ENCODE peak calls at places on chromosomes 13 and 19, in seven cellular contexts. J is heart right ventricle, Z is AG04450, A is heart left ventricle, E is dorsolateral prefrontal cortex, R is AG09319, O is A673. P is an unnamed sample.

GRCh38 chr19:1211494-1212234 is 6.1 kb downstream of the STK11 start:
- DNase-seq in J (no peak), Z (no peak), A (peak; percentile 40), E (peak; percentile 56), R (no peak), O (peak; percentile 90), P (peak; percentile 80)

GRCh38 chr19:28495046-28495445 is 717.9 kb downstream of the UQCRFS1 start:
- DNase-seq in J (no peak), Z (no peak), A (no peak), E (no peak), R (no peak), O (no peak), P (no peak)

GRCh38 chr13:63700366-63700765 is 2284.7 kb upstream of the PCDH20 start:
- DNase-seq in J (no peak), Z (no peak), A (no peak), E (no peak), R (no peak), O (no peak), P (no peak)

GRCh38 chr19:50994129-50994528 is 7.3 kb downstream of the KLK8 start:
- DNase-seq in J (no peak), Z (no peak), A (no peak), E (no peak), R (no peak), O (peak; percentile 21), P (no peak)

GRCh38 chr19:17092696-17093095 is 17.1 kb downstream of the MYO9B start:
- DNase-seq in J (no peak), Z (no peak), A (no peak), E (no peak), R (no peak), O (no peak), P (no peak)

GRCh38 chr13:46496086-46496485 is 56.9 kb upstream of the LRCH1 start:
- DNase-seq in J (no peak), Z (no peak), A (no peak), E (no peak), R (no peak), O (no peak), P (no peak)

GRCh38 chr13:105329359-105329758 is 1206.1 kb downstream of the EFNB2 start:
- DNase-seq in J (no peak), Z (no peak), A (no peak), E (no peak), R (no peak), O (no peak), P (no peak)

GRCh38 chr13:93700115-93700514 is 473.5 kb downstream of the GPC6 start:
- DNase-seq in J (no peak), Z (no peak), A (no peak), E (no peak), R (no peak), O (no peak), P (no peak)

GRCh38 chr13:101452519-101453485 is at the start of gene ITGBL1:
- DNase-seq in J (peak; percentile 27), Z (no peak), A (no peak), E (no peak), R (no peak), O (peak; percentile 27), P (peak; percentile 88)

GRCh38 chr19:927044-927706 is 1.3 kb downstream of the ARID3A start:
- DNase-seq in J (peak; percentile 71), Z (no peak), A (peak; percentile 75), E (no peak), R (no peak), O (no peak), P (no peak)

GRCh38 chr13:73691891-73692290 is 442.3 kb downstream of the KLF12 start:
- DNase-seq in J (no peak), Z (no peak), A (no peak), E (no peak), R (no peak), O (no peak), P (no peak)

GRCh38 chr19:29836409-29836825 is 24.6 kb downstream of the CCNE1 start:
- DNase-seq in J (no peak), Z (no peak), A (no peak), E (no peak), R (no peak), O (no peak), P (no peak)

GRCh38 chr13:99819962-99820361 is 151.6 kb downstream of the ZIC5 start:
- DNase-seq in J (no peak), Z (no peak), A (no peak), E (no peak), R (no peak), O (no peak), P (no peak)

GRCh38 chr19:38142176-38143035 is 81.6 kb downstream of the DPF1 start:
- DNase-seq in J (peak; percentile 64), Z (no peak), A (peak; percentile 63), E (peak; percentile 83), R (no peak), O (peak; percentile 76), P (no peak)

GRCh38 chr19:57578487-57579205 is at the start of gene ZNF416:
- DNase-seq in J (peak; percentile 95), Z (peak; percentile 97), A (peak; percentile 98), E (peak; percentile 99), R (peak; percentile 91), O (peak; percentile 99), P (peak; percentile 97)

GRCh38 chr13:112346173-112346898 is 29.8 kb upstream of the SPACA7 start:
- DNase-seq in J (no peak), Z (no peak), A (no peak), E (no peak), R (no peak), O (peak; percentile 79), P (no peak)

GRCh38 chr19:43609872-43610271 is 2.0 kb upstream of the SRRM5 start:
- DNase-seq in J (no peak), Z (no peak), A (no peak), E (no peak), R (no peak), O (no peak), P (no peak)

GRCh38 chr13:98570929-98571372 is 6.0 kb downstream of the STK24 start:
- DNase-seq in J (no peak), Z (no peak), A (no peak), E (no peak), R (no peak), O (no peak), P (no peak)

GRCh38 chr19:31018951-31019350 is 330.3 kb downstream of the TSHZ3 start:
- DNase-seq in J (no peak), Z (no peak), A (no peak), E (no peak), R (no peak), O (no peak), P (no peak)

GRCh38 chr19:54317965-54318240 is 4.9 kb upstream of the LILRA5 start:
- DNase-seq in J (no peak), Z (no peak), A (no peak), E (no peak), R (no peak), O (no peak), P (no peak)

GRCh38 chr19:56108447-56109195 is 12.5 kb downstream of the ZNF787 start:
- DNase-seq in J (peak; percentile 61), Z (no peak), A (no peak), E (no peak), R (no peak), O (no peak), P (no peak)

GRCh38 chr13:60584976-60585375 is 188.0 kb downstream of the TDRD3 start:
- DNase-seq in J (peak; percentile 11), Z (no peak), A (no peak), E (peak; percentile 46), R (no peak), O (no peak), P (no peak)

GRCh38 chr13:60577761-60578160 is 180.7 kb downstream of the TDRD3 start:
- DNase-seq in J (no peak), Z (no peak), A (no peak), E (no peak), R (no peak), O (no peak), P (no peak)

GRCh38 chr13:60583911-60584753 is 187.1 kb downstream of the TDRD3 start:
- DNase-seq in J (no peak), Z (peak; percentile 29), A (no peak), E (no peak), R (peak; percentile 59), O (peak; percentile 93), P (no peak)

GRCh38 chr13:60583196-60583908 is 186.3 kb downstream of the TDRD3 start:
- DNase-seq in J (no peak), Z (no peak), A (no peak), E (no peak), R (peak; percentile 40), O (peak; percentile 86), P (no peak)
- TF ChIP-seq CTCF in J (no peak), Z (no peak), A (no peak), E (no peak), R (peak; percentile 32), O (peak; percentile 44), P (no peak)

GRCh38 chr19:44807652-44808462 is 1.0 kb upstream of the BCAM start:
- DNase-seq in J (peak; percentile 29), Z (no peak), A (no peak), E (no peak), R (peak; percentile 15), O (no peak), P (no peak)
- TF ChIP-seq CTCF in J (peak; percentile 57), Z (peak; percentile 53), A (peak; percentile 59), E (peak; percentile 65), R (peak; percentile 53), O (peak; percentile 12), P (peak; percentile 61)

DNA sequence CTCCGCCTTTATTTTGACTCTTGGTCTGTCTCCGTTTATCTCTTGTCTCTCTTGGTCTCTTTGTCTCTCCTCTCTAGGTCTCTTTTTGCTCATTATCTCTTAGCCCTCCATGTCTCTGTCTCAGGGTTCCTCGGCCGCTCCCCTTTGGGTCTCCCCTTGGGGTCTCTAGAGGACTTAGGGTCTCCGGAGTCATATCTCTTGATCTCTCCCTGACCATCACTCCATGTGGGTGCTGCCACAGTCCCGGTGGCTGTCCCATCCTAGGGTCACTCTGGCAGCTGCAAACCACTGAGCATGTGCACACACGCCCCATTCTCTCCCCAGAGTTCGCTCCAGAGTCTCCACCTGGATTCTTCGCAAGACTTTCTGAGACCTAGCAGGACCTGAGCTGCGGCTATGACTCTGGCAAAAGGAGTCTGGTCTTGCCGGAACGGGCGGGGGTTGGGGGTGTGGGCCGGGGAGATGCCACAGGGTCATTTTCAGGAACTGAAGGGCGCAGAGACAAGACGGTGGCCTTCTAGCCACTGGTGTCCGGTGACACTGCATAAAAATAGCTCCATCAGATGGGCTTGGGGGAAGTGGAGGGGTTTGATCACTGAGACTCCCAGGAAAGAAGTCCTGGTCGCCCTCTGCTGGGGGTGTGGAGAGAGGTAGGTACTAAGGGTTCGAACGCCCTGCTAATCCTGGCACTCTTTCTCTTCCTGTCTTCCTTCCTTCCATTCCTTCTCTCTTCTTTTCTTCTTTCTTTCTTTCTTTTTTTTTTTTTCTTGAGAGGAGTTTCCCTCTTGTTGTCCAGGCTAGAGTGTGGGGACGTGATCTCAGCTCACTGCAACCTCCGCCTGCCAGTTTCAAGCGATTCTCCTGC is 1.2 kb upstream of the KCNA7 start:
- DNase-seq in J (no peak), Z (no peak), A (no peak), E (no peak), R (no peak), O (peak; percentile 70), P (no peak)
- TF ChIP-seq CTCF in J (no peak), Z (peak; percentile 42), A (no peak), E (no peak), R (peak; percentile 18), O (peak; percentile 53), P (peak; percentile 30)

DNA sequence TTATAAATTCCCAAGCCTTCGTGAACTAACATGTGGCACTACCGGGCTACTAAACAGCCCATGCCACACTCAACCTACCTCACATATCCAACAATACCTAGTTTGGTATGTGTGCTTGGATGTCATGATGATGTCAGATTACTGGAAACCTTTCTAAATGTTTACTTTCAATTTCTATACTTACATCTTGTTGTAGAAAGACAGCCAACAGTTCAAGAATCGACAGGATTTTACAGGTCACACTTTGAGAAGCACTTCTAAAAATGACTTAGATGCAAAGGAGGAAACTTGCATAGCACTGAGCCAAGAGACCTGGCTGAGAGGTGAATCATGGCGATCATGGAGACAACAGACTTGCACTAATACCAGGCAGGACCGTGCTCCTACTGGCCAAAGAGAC is 209.9 kb downstream of the COL4A1 start:
- DNase-seq in J (no peak), Z (no peak), A (no peak), E (no peak), R (no peak), O (no peak), P (no peak)
- TF ChIP-seq CTCF in J (no peak), Z (no peak), A (no peak), E (no peak), R (no peak), O (no peak), P (no peak)